ENCODE peak calls at places on chromosomes 11 and 22, in five cellular contexts. G is NT2/D1, T is PC-9, D is fibroblast of pulmonary artery, M is mesendoderm. V is an unnamed sample.

GRCh38 chr22:36252754-36253522 is at the start of gene APOL1:
- DNase-seq in G (no peak), D (peak; percentile 23), T (peak; percentile 55), M (no peak), V (no peak)

GRCh38 chr11:111811445-111811844 is 45.3 kb upstream of the PPP2R1B start:
- DNase-seq in D (no peak), M (no peak), G (no peak), T (no peak), V (no peak)

GRCh38 chr11:125535585-125535984 is 33.7 kb upstream of the EI24 start:
- DNase-seq in D (no peak), M (peak; percentile 51), G (no peak), T (no peak), V (no peak)

GRCh38 chr22:26656896-26657851 is at the start of gene MIAT:
- DNase-seq in G (no peak), D (no peak), T (no peak), M (peak; percentile 68), V (peak; percentile 90)

GRCh38 chr11:80054582-80055165 is 613.8 kb upstream of the TENM4 start:
- DNase-seq in T (no peak), D (no peak), G (no peak), M (no peak), V (no peak)

GRCh38 chr22:26406118-26406517 is 22.9 kb upstream of the ASPHD2 start:
- DNase-seq in G (no peak), T (no peak), D (peak; percentile 8), M (peak; percentile 36), V (peak; percentile 20)

GRCh38 chr11:42598341-42598740 is 713.5 kb upstream of the API5 start:
- DNase-seq in M (no peak), G (no peak), D (no peak), T (no peak), V (no peak)

GRCh38 chr22:40834628-40835027 is 15.5 kb upstream of the SLC25A17 start:
- DNase-seq in G (no peak), T (no peak), M (no peak), D (no peak), V (no peak)

GRCh38 chr11:3227568-3228444 is 4.4 kb downstream of the MRGPRE start:
- DNase-seq in D (no peak), T (no peak), G (no peak), M (no peak), V (no peak)

GRCh38 chr22:36541831-36542391 is 12.9 kb upstream of the EIF3D start:
- DNase-seq in T (peak; percentile 82), M (no peak), G (no peak), D (peak; percentile 84), V (no peak)

GRCh38 chr22:27588915-27589314 is 212.6 kb downstream of the MN1 start:
- DNase-seq in D (no peak), M (no peak), T (no peak), G (no peak), V (no peak)

GRCh38 chr22:42879371-42880021 is 22.4 kb upstream of the ARFGAP3 start:
- DNase-seq in G (no peak), D (no peak), M (no peak), T (no peak), V (no peak)

GRCh38 chr11:133040289-133040893 is 491.9 kb downstream of the OPCML start:
- DNase-seq in M (peak; percentile 95), D (no peak), T (no peak), G (peak; percentile 8), V (no peak)

GRCh38 chr11:110123003-110123402 is 29.8 kb downstream of the ZC3H12C start:
- DNase-seq in M (peak; percentile 60), T (no peak), D (peak; percentile 84), G (no peak), V (peak; percentile 6)

GRCh38 chr11:123628936-123629683 is 25.3 kb downstream of the SCN3B start:
- DNase-seq in G (no peak), M (no peak), T (no peak), D (peak; percentile 81), V (no peak)

GRCh38 chr22:33024626-33025025 is 33.6 kb downstream of the SYN3 start:
- DNase-seq in T (no peak), D (peak; percentile 40), G (no peak), M (peak; percentile 46), V (no peak)

GRCh38 chr22:45628508-45628907 is 43.1 kb upstream of the ATXN10 start:
- DNase-seq in T (no peak), G (peak; percentile 49), D (no peak), M (no peak), V (peak; percentile 80)

GRCh38 chr22:26890870-26891269 is 233.5 kb downstream of the MIAT start:
- DNase-seq in G (no peak), T (no peak), D (no peak), M (peak; percentile 34), V (peak; percentile 29)

GRCh38 chr11:15113381-15113780 is 1.3 kb upstream of the INSC start:
- DNase-seq in M (no peak), G (no peak), D (no peak), T (no peak), V (no peak)

GRCh38 chr11:70505761-70506657 is 107.7 kb downstream of the CTTN start:
- DNase-seq in T (no peak), D (no peak), G (no peak), M (no peak), V (no peak)

GRCh38 chr11:130426223-130427048 is 2.0 kb downstream of the ADAMTS8 start:
- DNase-seq in G (no peak), D (no peak), M (no peak), T (no peak), V (no peak)

GRCh38 chr11:130428271-130428670 is at the start of gene ADAMTS8:
- DNase-seq in G (no peak), M (no peak), D (no peak), T (no peak), V (peak; percentile 62)

GRCh38 chr11:130427581-130428211 is 713 bp downstream of the ADAMTS8 start:
- DNase-seq in T (no peak), D (no peak), M (peak; percentile 67), G (no peak), V (peak; percentile 70)

GRCh38 chr11:130425156-130425555 is 3.3 kb downstream of the ADAMTS8 start:
- DNase-seq in T (no peak), M (no peak), G (no peak), D (no peak), V (no peak)

GRCh38 chr11:130427049-130427388 is 1.4 kb downstream of the ADAMTS8 start:
- DNase-seq in G (no peak), T (no peak), D (no peak), M (no peak), V (no peak)
- H3K4me3 ChIP-seq in G (no peak overlapping the region), T (no peak overlapping the region), D (no peak overlapping the region), M (no peak overlapping the region), V (peak overlapping the region; percentile 66)

GRCh38 chr11:69385466-69385820 is 91.5 kb downstream of the MYEOV start:
- DNase-seq in D (no peak), G (no peak), M (no peak), T (no peak), V (no peak)

GRCh38 chr11:69387409-69387885 is 93.5 kb downstream of the MYEOV start:
- DNase-seq in D (peak; percentile 9), G (no peak), M (peak; percentile 25), T (no peak), V (no peak)

GRCh38 chr11:69386594-69387408 is 92.8 kb downstream of the MYEOV start:
- DNase-seq in D (no peak), M (no peak), T (no peak), G (no peak), V (no peak)

GRCh38 chr11:69384548-69385465 is 90.9 kb downstream of the MYEOV start:
- DNase-seq in D (no peak), M (no peak), T (no peak), G (no peak), V (no peak)

DNA sequence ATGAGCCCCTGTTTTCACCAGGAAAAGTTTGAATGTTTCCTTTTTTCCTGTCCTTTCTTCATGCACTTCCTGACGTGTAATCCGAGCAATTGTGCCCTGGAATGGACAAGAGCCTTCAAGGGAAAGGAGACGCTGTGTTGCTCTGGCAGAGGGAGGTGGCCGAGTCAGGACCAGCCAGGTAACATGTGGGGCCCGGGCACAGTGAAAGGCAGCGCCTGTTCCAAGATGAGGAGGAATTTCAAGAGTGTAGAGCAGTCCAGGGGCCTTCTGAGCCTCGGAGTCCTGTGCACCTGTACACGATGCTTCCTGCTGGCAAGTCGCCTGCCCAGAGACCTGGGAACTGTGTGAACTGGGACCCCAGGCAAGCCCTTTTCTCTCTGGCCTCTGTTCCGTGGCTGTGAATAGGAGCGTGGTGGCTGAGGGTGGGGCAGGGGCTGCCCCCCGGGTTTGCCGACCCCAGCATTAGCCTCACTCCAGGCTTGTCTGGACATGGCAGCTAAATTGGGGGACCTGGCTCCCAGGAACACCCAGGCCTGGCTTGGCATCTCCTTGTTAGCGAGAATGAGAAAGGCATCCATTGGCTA is 92.0 kb downstream of the MYEOV start:
- DNase-seq in T (no peak), M (no peak), D (no peak), G (no peak), V (no peak)
- H3K4me3 ChIP-seq in T (no peak overlapping the region), M (no peak overlapping the region), D (no peak overlapping the region), G (no peak overlapping the region), V (no peak overlapping the region)

GRCh38 chr11:578276-579035 is 2.2 kb downstream of the PHRF1 start:
- DNase-seq in G (no peak), M (no peak), T (no peak), D (no peak), V (no peak)
- H3K4me3 ChIP-seq in G (no peak overlapping the region), M (no peak overlapping the region), T (peak overlapping the region; percentile 79), D (peak overlapping the region; percentile 91), V (peak overlapping the region; percentile 96)

GRCh38 chr11:82974135-82974534 is 72.6 kb downstream of the DDIAS start:
- DNase-seq in G (no peak), M (no peak), D (no peak), T (no peak), V (no peak)

GRCh38 chr11:82967381-82967780 is 65.8 kb downstream of the DDIAS start:
- DNase-seq in M (no peak), T (no peak), G (no peak), D (no peak), V (no peak)

GRCh38 chr11:82972103-82972502 is 70.6 kb downstream of the DDIAS start:
- DNase-seq in T (no peak), D (no peak), G (no peak), M (no peak), V (no peak)

GRCh38 chr11:82969811-82970210 is 68.3 kb downstream of the DDIAS start:
- DNase-seq in M (no peak), D (no peak), G (no peak), T (no peak), V (no peak)
- H3K4me3 ChIP-seq in M (no peak overlapping the region), D (no peak overlapping the region), G (no peak overlapping the region), T (no peak overlapping the region), V (no peak overlapping the region)